ENCODE peak calls at places on chromosomes 7 and 10, in seven cellular contexts. H, N, M, Z, L, U and X are unnamed samples.

GRCh38 chr7:108181073-108181985 is 51.2 kb upstream of the LAMB4 start:
- DNase-seq in H (peak; percentile 63), N (no peak), M (peak; percentile 45), Z (no peak), L (no peak), U (no peak), X (no peak)

GRCh38 chr10:79268100-79268670 is 79.1 kb upstream of the PPIF start:
- DNase-seq in H (peak; percentile 80), N (no peak), M (no peak), Z (no peak), L (no peak), U (no peak), X (no peak)

GRCh38 chr10:67602268-67602950 is 93.6 kb downstream of the CTNNA3 start:
- DNase-seq in H (peak; percentile 25), N (no peak), M (no peak), Z (no peak), L (no peak), U (no peak), X (no peak)

GRCh38 chr10:78381072-78381471 is 347.4 kb downstream of the RPS24 start:
- DNase-seq in H (no peak), N (no peak), M (no peak), Z (no peak), L (no peak), U (no peak), X (peak; percentile 34)

GRCh38 chr10:92381543-92381954 is 90.6 kb downstream of the MARCHF5 start:
- DNase-seq in H (no peak), N (no peak), M (no peak), Z (no peak), L (no peak), U (no peak), X (no peak)

GRCh38 chr10:132370426-132371340 is 26.3 kb upstream of the PWWP2B start:
- DNase-seq in H (no peak), N (no peak), M (no peak), Z (no peak), L (no peak), U (no peak), X (peak; percentile 61)

GRCh38 chr7:73830872-73831655 is at the start of gene CLDN4:
- DNase-seq in H (no peak), N (no peak), M (no peak), Z (no peak), L (no peak), U (no peak), X (peak; percentile 95)

GRCh38 chr10:107072786-107073185 is 91.7 kb downstream of the SORCS1 start:
- DNase-seq in H (no peak), N (no peak), M (no peak), Z (no peak), L (no peak), U (no peak), X (no peak)

GRCh38 chr10:100502926-100503480 is 16.7 kb downstream of the SEC31B start:
- DNase-seq in H (no peak), N (no peak), M (no peak), Z (no peak), L (no peak), U (no peak), X (no peak)

GRCh38 chr10:123974406-123974805 is 82.8 kb upstream of the CPXM2 start:
- DNase-seq in H (peak; percentile 60), N (no peak), M (peak; percentile 24), Z (no peak), L (peak; percentile 53), U (no peak), X (peak; percentile 41)

GRCh38 chr10:33777223-33777622 is 442.8 kb upstream of the NRP1 start:
- DNase-seq in H (no peak), N (no peak), M (no peak), Z (no peak), L (no peak), U (no peak), X (no peak)

GRCh38 chr10:131997366-131998049 is 15.8 kb upstream of the BNIP3 start:
- DNase-seq in H (peak; percentile 97), N (peak; percentile 77), M (peak; percentile 17), Z (peak; percentile 92), L (peak; percentile 95), U (peak; percentile 79), X (peak; percentile 90)

GRCh38 chr10:13993169-13993568 is 337.6 kb downstream of the FRMD4A start:
- DNase-seq in H (peak; percentile 66), N (peak; percentile 65), M (no peak), Z (peak; percentile 20), L (no peak), U (no peak), X (no peak)

GRCh38 chr7:96870201-96870600 is 135.2 kb upstream of the DLX6 start:
- DNase-seq in H (no peak), N (no peak), M (no peak), Z (no peak), L (no peak), U (no peak), X (no peak)

GRCh38 chr7:29853775-29854174 is 47.5 kb downstream of the WIPF3 start:
- DNase-seq in H (no peak), N (no peak), M (no peak), Z (no peak), L (no peak), U (no peak), X (no peak)

GRCh38 chr10:91190388-91190870 is 30.0 kb upstream of the PCGF5 start:
- DNase-seq in H (peak; percentile 26), N (no peak), M (no peak), Z (no peak), L (no peak), U (no peak), X (no peak)

GRCh38 chr7:113891828-113892227 is 27.0 kb downstream of the PPP1R3A start:
- DNase-seq in H (no peak), N (no peak), M (no peak), Z (no peak), L (no peak), U (no peak), X (no peak)

GRCh38 chr10:84237199-84238051 is 3.9 kb downstream of the LRIT1 start:
- DNase-seq in H (no peak), N (no peak), M (no peak), Z (no peak), L (no peak), U (peak; percentile 88), X (no peak)

GRCh38 chr10:33570495-33570894 is 236.0 kb upstream of the NRP1 start:
- DNase-seq in H (no peak), N (no peak), M (no peak), Z (peak; percentile 7), L (no peak), U (no peak), X (no peak)

GRCh38 chr7:115352375-115352774 is 430.5 kb downstream of the MDFIC start:
- DNase-seq in H (peak; percentile 83), N (no peak), M (no peak), Z (no peak), L (no peak), U (no peak), X (no peak)

DNA sequence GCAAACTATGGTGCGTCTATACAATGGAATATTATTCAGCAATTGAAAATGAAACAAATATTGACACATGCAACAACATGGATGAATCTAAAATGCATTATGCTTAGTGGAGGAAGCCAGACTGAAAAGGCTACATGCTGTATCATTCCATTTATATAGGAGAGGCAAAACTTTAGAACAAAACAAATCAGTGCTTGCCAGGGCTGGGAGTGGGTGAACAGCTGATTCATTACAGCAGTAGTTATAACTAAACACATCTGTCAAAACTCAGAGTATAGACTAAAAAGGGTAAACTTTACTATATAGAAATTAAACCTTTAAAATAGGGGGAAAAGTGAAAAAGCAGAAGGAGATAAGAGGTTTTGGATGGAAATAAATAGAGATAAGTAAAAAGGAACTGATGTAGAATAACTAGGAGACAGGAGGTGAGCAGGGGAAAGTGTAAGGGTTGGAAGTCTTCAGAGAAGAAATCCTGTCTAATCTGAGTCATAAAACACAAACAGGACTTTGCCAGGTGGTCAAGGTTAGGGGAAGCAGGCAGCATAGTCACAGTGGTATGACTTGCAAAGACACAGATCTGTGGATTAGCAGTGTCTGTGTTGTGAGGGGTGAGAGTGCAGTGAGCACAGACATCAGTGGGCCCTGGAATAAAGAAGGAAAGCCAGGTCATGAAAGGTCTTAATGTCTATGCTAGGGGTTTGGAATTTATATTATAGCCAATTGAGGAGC is 349.8 kb downstream of the PHTF2 start:
- DNase-seq in H (no peak), N (no peak), M (no peak), Z (no peak), L (no peak), U (no peak), X (no peak)
- H3K4me1 ChIP-seq in H (no peaks in the 10 kb centered on the region), N (no peaks in the 10 kb centered on the region), M (no peaks in the 10 kb centered on the region), Z (no peaks in the 10 kb centered on the region), L (peaks cover 30% of the 10 kb centered on the region), U (no peaks in the 10 kb centered on the region), X (no peaks in the 10 kb centered on the region)

DNA sequence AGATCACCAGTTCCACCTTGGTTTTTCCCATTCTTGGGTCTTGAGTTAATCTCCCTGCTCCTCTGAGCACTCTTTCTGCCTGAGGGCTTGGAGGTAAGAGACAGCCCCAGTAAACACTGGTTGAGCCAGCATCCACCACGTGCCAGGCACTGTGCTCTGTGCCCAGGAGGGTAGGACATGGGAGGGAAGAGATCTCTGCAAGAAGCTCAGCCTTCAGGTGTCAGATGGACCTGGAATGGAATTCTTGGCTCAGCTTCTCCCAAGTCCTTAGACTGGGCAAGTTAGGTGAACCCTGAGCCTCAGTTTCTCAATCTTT is 2.5 kb downstream of the ZYX start:
- DNase-seq in H (no peak), N (no peak), M (no peak), Z (no peak), L (no peak), U (no peak), X (peak; percentile 35)
- H3K4me3 ChIP-seq in H (no peak overlapping the region), N (peak overlapping the region; percentile 99), M (no peak overlapping the region), Z (no peak overlapping the region), L (peak overlapping the region; percentile 98), U (no peak overlapping the region), X (no peak overlapping the region)

DNA sequence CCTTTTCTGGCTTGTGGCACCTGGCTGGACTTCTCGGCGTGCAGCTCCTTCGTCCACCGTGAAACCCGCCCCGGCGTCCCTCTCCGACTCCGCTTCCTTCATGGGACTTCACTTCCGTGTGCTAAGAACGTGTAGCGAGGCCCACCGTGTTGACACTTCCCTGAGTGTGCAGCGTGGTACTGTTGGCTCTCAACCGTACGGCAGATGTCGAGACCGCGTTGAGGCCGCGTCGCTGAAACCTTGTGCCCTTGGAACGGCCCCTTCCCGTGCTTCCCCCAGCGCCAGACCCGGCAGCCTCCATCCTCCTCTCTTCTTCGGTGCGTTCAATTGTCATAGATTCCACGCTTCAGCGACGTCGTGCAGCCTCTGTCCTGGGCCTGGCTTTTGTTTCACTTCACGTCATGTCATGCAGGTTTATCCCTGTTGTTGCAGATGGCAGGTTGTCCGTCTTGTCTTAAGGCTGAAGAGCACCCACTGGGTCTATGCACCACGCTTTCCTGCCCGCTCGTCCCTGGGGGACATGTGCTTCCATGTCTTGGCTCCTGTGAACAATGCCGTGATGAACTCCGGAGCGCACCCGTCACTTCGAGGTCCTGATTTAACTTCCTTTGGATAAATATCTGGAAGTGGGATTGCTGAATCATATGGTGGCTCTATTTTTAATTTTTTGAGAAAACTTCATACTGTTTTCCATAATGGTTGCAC is 465.3 kb downstream of the DNAJB6 start:
- DNase-seq in H (no peak), N (no peak), M (no peak), Z (no peak), L (no peak), U (peak; percentile 29), X (peak; percentile 52)
- H3K9me3 ChIP-seq in H (peaks cover 11% of the 10 kb centered on the region), N (no peaks in the 10 kb centered on the region), M (no peaks in the 10 kb centered on the region), Z (no peaks in the 10 kb centered on the region), L (no peaks in the 10 kb centered on the region), U (no peaks in the 10 kb centered on the region), X (peaks cover 2% of the 10 kb centered on the region)

DNA sequence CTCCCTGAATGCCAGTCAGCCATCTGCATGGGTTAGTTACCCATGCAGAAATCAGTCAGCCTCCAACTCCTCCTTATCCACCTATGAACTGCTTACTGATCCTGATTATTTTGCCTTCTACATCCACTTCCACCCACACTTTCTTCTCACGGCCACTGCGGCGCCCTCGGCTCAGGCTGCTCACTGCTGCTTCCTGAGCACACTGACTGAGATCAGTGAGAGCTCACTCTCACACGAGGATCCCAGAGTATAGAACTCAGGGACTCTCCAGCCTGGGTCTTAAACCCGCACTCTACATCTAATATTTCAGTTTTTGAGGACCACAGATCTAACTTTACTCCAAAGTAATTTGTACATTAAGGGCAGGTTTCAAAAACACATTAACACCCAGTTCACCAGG is 64.4 kb downstream of the GRB10 start:
- DNase-seq in H (no peak), N (no peak), M (no peak), Z (no peak), L (no peak), U (no peak), X (no peak)
- H3K4me1 ChIP-seq in H (peaks cover 24% of the 10 kb centered on the region), N (no peaks in the 10 kb centered on the region), M (no peaks in the 10 kb centered on the region), Z (peaks cover 34% of the 10 kb centered on the region), L (peaks cover 30% of the 10 kb centered on the region), U (peaks cover 33% of the 10 kb centered on the region), X (peaks cover 13% of the 10 kb centered on the region)